ENCODE peak calls at places on chromosomes 1 and 21, in ten cellular contexts. Z, C, L, G, A, N, D, O, J and E are unnamed samples.

GRCh38 chr1:203899869-203900714 is 38.7 kb downstream of the SNRPE start:
- DNase-seq in D (no peak), J (no peak), O (no peak), A (no peak), C (no peak), N (no peak), L (no peak), Z (no peak), G (no peak), E (no peak)

GRCh38 chr1:88684482-88685238 is 587 bp downstream of the PKN2 start:
- DNase-seq in D (peak; percentile 8), J (peak; percentile 45), N (peak; percentile 41), Z (peak; percentile 63), G (no peak), C (peak; percentile 72), A (peak; percentile 68), O (no peak), L (peak; percentile 57), E (peak; percentile 61)

GRCh38 chr1:194865367-194865766 is 1679.0 kb upstream of the B3GALT2 start:
- DNase-seq in A (no peak), J (peak; percentile 65), L (no peak), Z (no peak), D (no peak), G (peak; percentile 11), C (no peak), O (no peak), N (no peak), E (no peak)

GRCh38 chr1:43530483-43531452 is at the start of gene PTPRF:
- DNase-seq in G (no peak), D (no peak), A (no peak), N (peak; percentile 42), J (peak; percentile 48), L (peak; percentile 77), Z (peak; percentile 81), O (no peak), C (no peak), E (no peak)

GRCh38 chr1:16237343-16237830 is 404 bp upstream of the CPLANE2 start:
- DNase-seq in O (no peak), Z (no peak), C (no peak), A (no peak), J (peak; percentile 43), N (no peak), L (no peak), G (no peak), D (no peak), E (no peak)

GRCh38 chr21:40719615-40720014 is 127.3 kb downstream of the DSCAM start:
- DNase-seq in D (no peak), G (no peak), Z (no peak), J (no peak), A (no peak), N (no peak), O (no peak), L (no peak), C (no peak), E (no peak)

GRCh38 chr1:62068978-62069377 is 125.7 kb upstream of the L1TD1 start:
- DNase-seq in L (no peak), Z (no peak), C (no peak), N (peak; percentile 51), A (no peak), D (no peak), O (no peak), J (peak; percentile 17), G (no peak), E (no peak)

GRCh38 chr21:36171741-36172331 is 15.2 kb downstream of the DOP1B start:
- DNase-seq in G (no peak), O (no peak), A (no peak), D (no peak), Z (no peak), C (no peak), L (no peak), J (peak; percentile 47), N (peak; percentile 26), E (no peak)

GRCh38 chr1:36583980-36584805 is 101.5 kb upstream of the CSF3R start:
- DNase-seq in G (no peak), J (no peak), D (no peak), L (no peak), C (no peak), A (no peak), Z (no peak), O (no peak), N (no peak), E (no peak)

GRCh38 chr1:227762231-227762911 is 27.1 kb downstream of the SNAP47 start:
- DNase-seq in L (peak; percentile 65), J (peak; percentile 69), C (peak; percentile 93), G (no peak), N (peak; percentile 90), A (peak; percentile 21), D (peak; percentile 25), O (no peak), Z (peak; percentile 90), E (peak; percentile 87)

GRCh38 chr1:60173729-60174128 is 100.2 kb upstream of the C1orf87 start:
- DNase-seq in D (no peak), O (no peak), L (no peak), G (no peak), C (no peak), Z (no peak), N (no peak), A (no peak), J (no peak), E (no peak)

GRCh38 chr1:40382601-40383000 is 9.1 kb downstream of the SMAP2 start:
- DNase-seq in Z (no peak), C (no peak), O (no peak), G (no peak), J (no peak), A (no peak), N (no peak), D (no peak), L (no peak), E (no peak)

GRCh38 chr1:40381268-40382109 is 8.0 kb downstream of the SMAP2 start:
- DNase-seq in D (no peak), A (no peak), G (no peak), L (no peak), O (no peak), C (no peak), Z (no peak), N (no peak), J (no peak), E (no peak)

GRCh38 chr1:40380817-40381216 is 7.3 kb downstream of the SMAP2 start:
- DNase-seq in L (no peak), Z (no peak), O (no peak), A (no peak), D (no peak), J (no peak), C (no peak), N (no peak), G (no peak), E (no peak)

GRCh38 chr1:40383095-40383487 is 9.6 kb downstream of the SMAP2 start:
- DNase-seq in D (no peak), N (no peak), J (no peak), A (no peak), Z (no peak), O (peak; percentile 50), G (no peak), L (peak; percentile 35), C (no peak), E (no peak)

DNA sequence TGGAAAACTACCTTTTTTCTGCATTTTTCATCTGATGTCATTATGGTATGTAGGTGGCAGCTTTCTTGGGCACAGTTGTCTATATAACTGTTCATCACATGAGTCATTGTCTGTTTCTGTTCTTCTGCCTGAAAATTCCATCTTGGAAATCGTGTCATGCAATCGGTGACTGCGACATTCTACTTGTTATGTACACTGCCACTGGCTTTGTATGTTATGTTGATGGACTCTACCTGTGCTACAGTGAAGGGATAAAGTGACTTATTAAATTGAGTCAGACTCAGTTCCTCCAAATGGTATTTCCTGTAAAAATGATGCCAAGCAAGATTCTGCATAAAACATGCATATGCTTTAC is 8.6 kb downstream of the SMAP2 start:
- DNase-seq in J (no peak), L (no peak), O (no peak), Z (no peak), C (no peak), G (no peak), D (no peak), A (no peak), N (no peak), E (no peak)
- H3K4me3 ChIP-seq in J (no peak overlapping the region), L (no peak overlapping the region), O (no peak overlapping the region), Z (peak overlapping the region; percentile 5), C (peak overlapping the region; percentile 50), G (no peak overlapping the region), D (peak overlapping the region; percentile 25), A (no peak overlapping the region), N (no peak overlapping the region), E (no peak overlapping the region)

GRCh38 chr1:89833183-89834077 is 12.6 kb downstream of the LRRC8D start:
- DNase-seq in O (no peak), J (no peak), A (no peak), D (no peak), N (no peak), Z (no peak), G (no peak), C (no peak), L (no peak), E (no peak)
- H3K27ac ChIP-seq in O (no peak overlapping the region), J (no peak overlapping the region), A (no peak overlapping the region), D (no peak overlapping the region), N (no peak overlapping the region), Z (no peak overlapping the region), G (no peak overlapping the region), C (no peak overlapping the region), L (no peak overlapping the region), E (no peak overlapping the region)

GRCh38 chr1:214341459-214341858 is 60.5 kb downstream of the SMYD2 start:
- DNase-seq in D (no peak), J (no peak), O (no peak), C (no peak), Z (no peak), A (no peak), G (no peak), N (no peak), L (no peak), E (no peak)

GRCh38 chr1:214337015-214337414 is 56.1 kb downstream of the SMYD2 start:
- DNase-seq in J (no peak), D (no peak), Z (no peak), A (no peak), L (no peak), G (no peak), N (no peak), O (no peak), C (no peak), E (no peak)

GRCh38 chr1:214335567-214335966 is 54.6 kb downstream of the SMYD2 start:
- DNase-seq in N (no peak), O (no peak), J (no peak), L (no peak), G (no peak), Z (no peak), A (no peak), C (no peak), D (no peak), E (no peak)

GRCh38 chr1:214337536-214337935 is 56.6 kb downstream of the SMYD2 start:
- DNase-seq in G (peak; percentile 34), C (no peak), D (no peak), N (no peak), O (no peak), J (peak; percentile 60), Z (no peak), L (no peak), A (no peak), E (no peak)

GRCh38 chr1:214338212-214338611 is 57.3 kb downstream of the SMYD2 start:
- DNase-seq in O (no peak), J (peak; percentile 32), Z (no peak), D (no peak), C (no peak), G (no peak), A (no peak), L (no peak), N (no peak), E (no peak)
- H3K4me3 ChIP-seq in O (no peak overlapping the region), J (no peak overlapping the region), Z (no peak overlapping the region), D (no peak overlapping the region), C (no peak overlapping the region), G (no peak overlapping the region), A (no peak overlapping the region), L (no peak overlapping the region), N (no peak overlapping the region), E (no peak overlapping the region)

GRCh38 chr1:2242814-2243725 is 15.0 kb downstream of the SKI start:
- DNase-seq in G (no peak), N (no peak), Z (no peak), O (no peak), A (no peak), C (no peak), J (no peak), L (no peak), D (no peak), E (no peak)
- H3K27ac ChIP-seq in G (no peak overlapping the region), N (peak overlapping the region; percentile 3), Z (no peak overlapping the region), O (no peak overlapping the region), A (peak overlapping the region; percentile 31), C (no peak overlapping the region), J (no peak overlapping the region), L (no peak overlapping the region), D (peak overlapping the region; percentile 14), E (peak overlapping the region; percentile 45)